ENCODE peak calls at places on chromosomes 4 and X, in six cellular contexts. L is IMR-90, T is uterus, Z is lung, A is gastrocnemius medialis, R is pancreas. N is an unnamed sample. For H3K9me3, the result is how much of the 10 kb centered on the place peaks cover.

GRCh38 chrX:11296051-11296450 is 2.8 kb downstream of the AMELX start:
- DNase-seq in Z (no peak), A (no peak), R (no peak), T (no peak), L (no peak), N (no peak)

GRCh38 chrX:124720532-124720931 is 374.2 kb downstream of the SH2D1A start:
- DNase-seq in A (no peak), R (no peak), L (no peak), Z (no peak), T (no peak), N (no peak)

GRCh38 chrX:42732506-42732905 is 45.5 kb downstream of the PPP1R2C start:
- DNase-seq in A (peak), L (no peak), T (no peak), Z (no peak), R (peak), N (no peak)

GRCh38 chr4:7060346-7061150 is 7.3 kb downstream of the GRPEL1 start:
- DNase-seq in L (no peak), T (no peak), R (no peak), A (no peak), Z (no peak), N (no peak)

GRCh38 chrX:154441984-154442707 is 1.8 kb upstream of the FAM50A start:
- DNase-seq in A (no peak), L (no peak), T (no peak), Z (no peak), R (peak), N (no peak)

GRCh38 chr4:72207196-72207595 is 175.4 kb downstream of the NPFFR2 start:
- DNase-seq in A (no peak), Z (no peak), R (no peak), T (no peak), L (no peak), N (no peak)

GRCh38 chrX:10030570-10030969 is 63.4 kb downstream of the CLDN34 start:
- DNase-seq in L (peak), R (no peak), T (no peak), A (no peak), Z (no peak), N (no peak)

GRCh38 chr4:102959503-102959902 is 60.0 kb downstream of the SLC9B1 start:
- DNase-seq in Z (no peak), L (no peak), A (no peak), R (no peak), T (no peak), N (no peak)

GRCh38 chr4:110306363-110306762 is 107.9 kb upstream of the ELOVL6 start:
- DNase-seq in Z (no peak), L (no peak), R (no peak), T (no peak), A (no peak), N (no peak)

GRCh38 chrX:130136497-130136896 is 26.2 kb upstream of the ELF4 start:
- DNase-seq in R (no peak), A (no peak), L (no peak), Z (no peak), T (no peak), N (no peak)

GRCh38 chr4:139909036-139909435 is 243.4 kb downstream of the MGST2 start:
- DNase-seq in A (no peak), T (no peak), R (no peak), L (no peak), Z (no peak), N (no peak)

GRCh38 chrX:3435057-3435456 is 88.6 kb upstream of the MXRA5 start:
- DNase-seq in A (no peak), T (no peak), L (no peak), R (no peak), Z (no peak), N (no peak)

GRCh38 chr4:123616970-123617392 is 220.4 kb downstream of the SPRY1 start:
- DNase-seq in Z (peak), T (peak), R (no peak), L (no peak), A (peak), N (no peak)

GRCh38 chr4:31051565-31051964 is 331.4 kb downstream of the PCDH7 start:
- DNase-seq in R (no peak), A (no peak), Z (no peak), L (peak), T (no peak), N (no peak)

GRCh38 chr4:23889814-23890269 is at the start of gene PPARGC1A:
- DNase-seq in R (peak), A (peak), Z (peak), T (peak), L (peak), N (no peak)

GRCh38 chr4:126583509-126583908 is 1049.2 kb upstream of the INTU start:
- DNase-seq in A (no peak), L (peak), T (no peak), Z (no peak), R (no peak), N (no peak)

GRCh38 chrX:68835104-68835442 is 6.3 kb downstream of the EFNB1 start:
- DNase-seq in L (no peak), R (no peak), T (no peak), A (no peak), Z (no peak), N (no peak)

GRCh38 chrX:6184900-6185515 is 43.7 kb downstream of the NLGN4X start:
- DNase-seq in A (no peak), Z (no peak), R (no peak), L (no peak), T (no peak), N (no peak)

GRCh38 chrX:137858106-137858505 is 292.2 kb downstream of the ZIC3 start:
- DNase-seq in L (no peak), T (no peak), R (no peak), A (no peak), Z (no peak), N (no peak)

GRCh38 chr4:53127365-53127764 is 238.5 kb downstream of the SCFD2 start:
- DNase-seq in L (no peak), T (no peak), Z (no peak), A (no peak), R (no peak), N (no peak)

GRCh38 chrX:135543924-135544323 is 23.5 kb downstream of the INTS6L start:
- DNase-seq in T (no peak), L (no peak), A (no peak), Z (no peak), R (no peak), N (no peak)

GRCh38 chr4:168475745-168476144 is 4.5 kb downstream of the DDX60L start:
- DNase-seq in T (no peak), Z (no peak), A (no peak), L (no peak), R (no peak), N (no peak)

GRCh38 chrX:100408643-100409315 is 1.3 kb downstream of the PCDH19 start:
- DNase-seq in T (no peak), L (no peak), Z (no peak), R (peak), A (no peak), N (no peak)

GRCh38 chrX:83658731-83659130 is 150.6 kb downstream of the POU3F4 start:
- DNase-seq in A (no peak), R (no peak), Z (no peak), T (no peak), L (no peak), N (no peak)

GRCh38 chrX:100731441-100732281 is at the start of gene SYTL4:
- DNase-seq in A (no peak), L (no peak), T (peak), R (peak), Z (no peak), N (no peak)

GRCh38 chr4:109207060-109207459 is 95.4 kb downstream of the COL25A1 start:
- DNase-seq in R (no peak), T (no peak), L (peak), A (no peak), Z (no peak), N (no peak)

GRCh38 chr4:183256756-183257385 is 63.2 kb downstream of the CLDN22 start:
- DNase-seq in A (no peak), T (peak), L (peak), Z (no peak), R (peak), N (no peak)

GRCh38 chr4:77040856-77041576 is 34.8 kb downstream of the CCNI start:
- DNase-seq in Z (no peak), R (no peak), T (no peak), A (no peak), L (peak), N (no peak)

GRCh38 chr4:25702848-25703247 is 47.2 kb downstream of the SLC34A2 start:
- DNase-seq in L (peak), T (no peak), A (no peak), R (no peak), Z (no peak), N (no peak)

GRCh38 chr4:66355328-66355727 is 685.0 kb upstream of the EPHA5 start:
- DNase-seq in R (no peak), L (no peak), A (no peak), Z (no peak), T (no peak), N (no peak)

GRCh38 chr4:1520145-1520661 is 114.0 kb upstream of the NKX1-1 start:
- DNase-seq in R (peak), Z (no peak), A (no peak), T (no peak), L (no peak), N (no peak)

GRCh38 chrX:8144925-8145324 is 26.1 kb downstream of the VCX2 start:
- DNase-seq in L (no peak), A (no peak), Z (no peak), T (no peak), R (no peak), N (no peak)

GRCh38 chrX:1502241-1502640 is 34.7 kb downstream of the P2RY8 start:
- DNase-seq in A (no peak), L (no peak), T (peak), Z (no peak), R (no peak), N (no peak)

DNA sequence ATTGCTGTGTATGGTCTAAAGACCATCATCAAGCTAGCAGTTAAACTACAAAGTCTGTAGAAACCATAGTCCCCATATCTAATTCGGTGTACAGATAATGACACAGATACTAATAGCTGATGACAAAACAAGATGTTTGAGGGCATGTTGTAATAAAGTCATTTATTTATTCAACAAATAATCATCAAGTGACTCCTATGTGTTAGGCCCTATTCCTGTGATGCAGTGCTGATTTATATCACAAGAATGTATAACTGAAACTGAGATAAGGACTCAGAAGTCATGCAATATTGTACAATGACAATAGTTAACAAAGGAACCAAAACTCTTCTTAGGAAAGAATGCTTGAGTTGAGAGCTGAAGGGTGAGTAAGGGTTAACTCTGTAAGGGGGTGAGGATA is 315.0 kb upstream of the NR3C2 start:
- DNase-seq in Z (no peak), T (no peak), A (no peak), L (peak), R (no peak), N (no peak)
- H3K9me3 ChIP-seq in Z (under half), T (under half), A (under half), L (under half), R (under half), N (under half)

GRCh38 chr4:185229021-185229818 is 19.8 kb downstream of the SNX25 start:
- DNase-seq in A (no peak), R (peak), T (no peak), Z (peak), L (no peak), N (no peak)
- H3K27ac ChIP-seq in A (no peak), R (peak), T (no peak), Z (peak), L (no peak), N (peak)

DNA sequence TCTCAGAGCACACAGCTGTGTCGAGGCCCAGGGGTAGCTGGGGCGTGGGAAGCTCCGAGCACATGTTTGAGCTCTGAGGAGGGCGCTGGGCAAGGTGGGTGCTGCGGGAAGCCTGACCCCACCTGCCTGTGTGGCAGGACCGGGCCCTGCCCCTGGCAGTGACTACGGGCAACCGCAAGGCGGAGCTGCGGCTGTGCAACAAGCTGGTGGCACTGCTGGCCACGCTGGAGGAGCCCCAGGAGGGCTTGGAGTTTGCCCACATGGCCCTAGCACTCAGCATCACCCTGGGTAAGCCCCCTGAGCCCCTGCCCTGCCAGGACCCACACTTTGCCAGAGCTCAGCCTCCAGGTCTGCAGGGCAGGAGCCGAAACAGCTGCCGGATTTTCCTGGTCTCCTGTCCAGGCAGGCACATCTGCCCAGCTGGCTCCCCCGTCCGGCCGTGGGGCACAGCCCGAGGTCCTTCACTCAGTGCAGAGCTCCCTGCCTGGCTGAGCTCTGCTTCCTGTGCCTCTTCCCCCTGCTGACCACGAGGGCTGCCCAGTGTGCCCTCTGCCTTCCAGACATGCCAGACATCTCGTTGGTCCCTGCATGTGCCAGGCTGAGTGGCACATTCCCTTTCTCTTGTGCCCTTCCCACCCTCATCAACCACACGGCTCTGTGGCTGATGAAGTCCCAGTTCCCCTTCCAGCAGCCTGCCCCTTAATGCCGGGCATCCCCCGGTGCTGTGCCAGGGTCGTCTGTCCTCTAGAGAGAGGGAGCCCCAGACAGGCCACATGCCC is 33.2 kb upstream of the HTRA3 start:
- DNase-seq in T (no peak), L (no peak), R (no peak), A (no peak), Z (no peak), N (no peak)
- TF ChIP-seq CTCF in T (no peak), L (no peak), R (no peak), A (peak), Z (no peak), N (no peak)

DNA sequence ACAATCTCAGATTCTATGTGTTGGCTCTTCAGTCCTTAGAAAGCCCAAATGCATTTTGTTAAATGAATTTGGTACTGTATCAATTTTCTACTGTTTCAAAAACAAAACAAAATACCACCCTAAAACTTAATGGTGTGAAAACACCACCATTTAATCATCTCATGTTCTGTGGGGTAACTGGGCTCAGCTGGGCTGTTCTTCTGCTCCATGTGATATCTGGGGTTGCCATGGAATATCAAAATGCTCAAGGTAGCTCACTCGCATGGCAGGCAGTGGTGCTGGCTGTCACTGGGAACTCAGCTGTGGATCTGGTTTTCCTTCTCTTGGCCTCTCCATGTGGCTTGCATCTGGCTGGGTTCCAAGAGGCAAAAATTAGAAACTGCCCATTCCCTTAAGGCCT is 279.1 kb downstream of the STK32B start:
- DNase-seq in A (no peak), R (no peak), Z (no peak), L (no peak), T (no peak), N (no peak)
- H3K9me3 ChIP-seq in A (under half), R (under half), Z (under half), L (under half), T (under half), N (under half)

GRCh38 chr4:86894465-86894864 is 2.2 kb upstream of the C4orf36 start:
- DNase-seq in R (no peak), Z (no peak), A (no peak), L (peak), T (no peak), N (no peak)
- H3K27ac ChIP-seq in R (no peak), Z (no peak), A (no peak), L (no peak), T (no peak), N (no peak)

GRCh38 chrX:76453737-76454406 is 26.4 kb downstream of the MAGEE1 start:
- DNase-seq in A (no peak), L (no peak), Z (no peak), R (peak), T (no peak), N (no peak)

DNA sequence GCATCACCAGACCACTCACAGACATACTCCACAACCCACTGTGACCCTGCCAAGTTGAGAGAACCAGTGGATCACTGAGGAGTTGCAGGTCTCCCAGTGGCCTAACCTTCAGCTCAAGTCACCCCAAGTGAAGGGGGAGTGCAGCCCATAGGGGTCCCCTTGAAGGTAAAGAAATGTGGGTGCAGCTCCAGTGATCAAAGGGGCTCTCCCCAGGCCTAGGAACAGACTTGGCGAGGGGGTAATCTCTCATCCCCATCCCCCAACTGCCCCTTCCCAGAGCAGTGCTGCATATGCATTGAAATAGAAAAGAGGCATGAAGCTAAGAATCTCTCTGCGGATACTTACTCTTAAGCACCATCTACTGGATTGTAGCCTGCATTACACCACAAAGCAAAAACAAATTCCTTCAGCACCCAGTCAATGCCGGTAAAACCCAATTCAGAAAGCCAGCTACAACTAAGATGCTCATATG is 27.0 kb downstream of the MAGEE1 start:
- DNase-seq in L (peak), T (no peak), A (no peak), R (no peak), Z (no peak), N (no peak)
- TF ChIP-seq CTCF in L (peak), T (no peak), A (peak), R (no peak), Z (peak), N (no peak)

GRCh38 chr4:147233-147632 is 22.9 kb downstream of the ZNF718 start:
- DNase-seq in R (no peak), T (no peak), Z (no peak), L (no peak), A (no peak), N (no peak)

GRCh38 chr4:146621-147020 is 22.3 kb downstream of the ZNF718 start:
- DNase-seq in Z (no peak), R (no peak), A (no peak), L (no peak), T (no peak), N (no peak)
- H3K9me3 ChIP-seq in Z (under half), R (under half), A (under half), L (under half), T (under half), N (half or more)